ENCODE peak calls at places on chromosomes 13 and 19, in seven cellular contexts. H is amygdala; P is endodermal cell; M is stimulated activated CD4-positive, alpha-beta T cell treated with anti-CD3 and anti-CD28 coated beads, Interleukin-4, amount 100 ng/mL, for 1 hour; S is AG08395; C is GF-D8; Z is heart right ventricle. Q is an unnamed sample.

GRCh38 chr13:102011539-102011938 is 390.3 kb downstream of the FGF14 start:
- DNase-seq in H (no peak), C (no peak), M (no peak), P (no peak), Z (no peak), S (no peak), Q (no peak)

GRCh38 chr19:17448190-17448967 is at the start of gene TMEM221:
- DNase-seq in S (peak), C (no peak), M (peak), P (peak), Z (peak), H (no peak), Q (peak)

GRCh38 chr19:53772943-53773342 is 51.2 kb downstream of the NLRP12 start:
- DNase-seq in Z (peak), M (peak), C (no peak), S (peak), H (no peak), P (peak), Q (peak)

GRCh38 chr19:1260749-1261511 is 8.2 kb upstream of the CIRBP start:
- DNase-seq in S (peak), M (peak), H (peak), Z (peak), P (peak), C (peak), Q (peak)

GRCh38 chr19:11987405-11988231 is 22.8 kb downstream of the ZNF763 start:
- DNase-seq in Z (peak), S (peak), H (peak), C (peak), P (peak), M (peak), Q (peak)

GRCh38 chr13:64482373-64482772 is 2747.8 kb downstream of the PCDH9 start:
- DNase-seq in S (no peak), Z (no peak), M (no peak), C (no peak), H (no peak), P (no peak), Q (no peak)

GRCh38 chr13:45747071-45747470 is 45.0 kb downstream of the CBY2 start:
- DNase-seq in P (no peak), H (no peak), C (no peak), S (no peak), M (no peak), Z (no peak), Q (peak)

GRCh38 chr19:45306040-45306439 is 16.6 kb downstream of the CKM start:
- DNase-seq in H (no peak), P (no peak), Z (no peak), C (no peak), M (no peak), S (no peak), Q (no peak)

GRCh38 chr19:17466487-17466850 is 3.9 kb upstream of the SLC27A1 start:
- DNase-seq in C (no peak), Z (no peak), H (no peak), P (no peak), S (no peak), M (no peak), Q (no peak)

GRCh38 chr19:11041966-11042627 is 47.2 kb upstream of the LDLR start:
- DNase-seq in M (no peak), S (no peak), P (no peak), C (no peak), H (no peak), Z (no peak), Q (no peak)

GRCh38 chr13:73816702-73817101 is 317.5 kb downstream of the KLF12 start:
- DNase-seq in C (no peak), H (no peak), P (no peak), M (no peak), S (no peak), Z (no peak), Q (no peak)

GRCh38 chr19:56720281-56720680 is 48.7 kb upstream of the ZNF835 start:
- DNase-seq in S (no peak), C (no peak), P (no peak), Z (no peak), M (no peak), H (no peak), Q (no peak)

GRCh38 chr19:37303591-37304171 is 67.2 kb upstream of the ZNF527 start:
- DNase-seq in S (no peak), Z (no peak), H (no peak), C (no peak), M (no peak), P (no peak), Q (no peak)

GRCh38 chr13:102197193-102197592 is 204.7 kb downstream of the FGF14 start:
- DNase-seq in M (no peak), C (no peak), P (peak), Z (no peak), H (no peak), S (no peak), Q (peak)

GRCh38 chr19:46927106-46927505 is 66.3 kb downstream of the ARHGAP35 start:
- DNase-seq in H (no peak), C (no peak), Z (no peak), M (no peak), S (no peak), P (no peak), Q (no peak)

GRCh38 chr19:5046339-5047039 is 77.6 kb downstream of the KDM4B start:
- DNase-seq in C (no peak), H (no peak), S (peak), Z (no peak), M (no peak), P (no peak), Q (no peak)

GRCh38 chr19:13206581-13206980 is 56.4 kb downstream of the IER2 start:
- DNase-seq in C (no peak), S (no peak), M (no peak), Z (no peak), H (no peak), P (no peak), Q (no peak)

GRCh38 chr13:74868044-74868443 is 613.9 kb downstream of the TBC1D4 start:
- DNase-seq in C (no peak), P (no peak), M (no peak), S (peak), H (no peak), Z (no peak), Q (no peak)

GRCh38 chr19:31066385-31066784 is 282.9 kb downstream of the TSHZ3 start:
- DNase-seq in Z (no peak), S (peak), M (no peak), C (no peak), H (no peak), P (no peak), Q (no peak)

GRCh38 chr13:110044521-110045200 is 258.3 kb upstream of the IRS2 start:
- DNase-seq in Z (no peak), C (no peak), P (peak), M (no peak), H (no peak), S (peak), Q (no peak)

GRCh38 chr19:9878511-9879196 is 43.5 kb downstream of the PIN1 start:
- DNase-seq in Z (no peak), S (no peak), C (no peak), P (no peak), H (no peak), M (no peak), Q (peak)

GRCh38 chr19:18436651-18437478 is 1.1 kb downstream of the ISYNA1 start:
- DNase-seq in P (peak), S (peak), H (no peak), M (peak), Z (peak), C (no peak), Q (peak)

GRCh38 chr13:52371736-52372247 is 34.2 kb downstream of the THSD1 start:
- DNase-seq in P (peak), S (peak), C (no peak), H (no peak), M (no peak), Z (no peak), Q (peak)

GRCh38 chr13:42345367-42345766 is 73.4 kb downstream of the AKAP11 start:
- DNase-seq in M (no peak), C (no peak), H (no peak), Z (no peak), S (no peak), P (no peak), Q (no peak)

GRCh38 chr19:47274891-47275865 is 493 bp downstream of the INAFM1 start:
- DNase-seq in S (no peak), M (no peak), H (no peak), P (peak), Z (peak), C (no peak), Q (peak)

GRCh38 chr13:102556806-102557205 is 40.0 kb upstream of the TPP2 start:
- DNase-seq in C (no peak), M (no peak), Z (no peak), S (no peak), H (no peak), P (no peak), Q (peak)

Q was measured in KBM-7.